ENCODE peak calls at places on chromosomes 5 and 9, in eight cellular contexts. X is Calu3, B is tibial artery, C is HEK293T, S is astrocyte of the spinal cord, L is chondrocyte, I is vagina, F is SW480. T is an unnamed sample.
A peak's percentile ranks its signal among the peaks of the same experiment; 100 is the strongest.

GRCh38 chr5:132090107-132090506 is 16.5 kb downstream of the CSF2 start:
- DNase-seq in I (no peak), X (peak; percentile 50), F (peak; percentile 95), S (peak; percentile 93), L (no peak), C (no peak), B (no peak), T (peak; percentile 83)

GRCh38 chr5:97094579-97095317 is 47.7 kb downstream of the LIX1 start:
- DNase-seq in X (no peak), B (no peak), L (no peak), F (no peak), S (no peak), C (no peak), I (no peak), T (no peak)

GRCh38 chr5:126368239-126368812 is 54.9 kb upstream of the GRAMD2B start:
- DNase-seq in X (peak; percentile 30), S (no peak), L (no peak), F (no peak), C (no peak), I (no peak), B (no peak), T (no peak)

GRCh38 chr9:76996700-76997099 is 22.8 kb upstream of the FOXB2 start:
- DNase-seq in C (peak; percentile 67), L (no peak), I (peak; percentile 77), F (peak; percentile 13), X (peak; percentile 12), S (no peak), B (no peak), T (no peak)

GRCh38 chr9:14423816-14424261 is 109.9 kb upstream of the NFIB start:
- DNase-seq in L (no peak), S (peak; percentile 67), X (no peak), I (no peak), B (no peak), F (peak; percentile 16), C (no peak), T (peak; percentile 63)

GRCh38 chr5:143245929-143246561 is 157.4 kb downstream of the NR3C1 start:
- DNase-seq in X (peak; percentile 81), L (no peak), F (peak; percentile 95), I (peak; percentile 76), C (no peak), B (no peak), S (peak; percentile 95), T (peak; percentile 84)

GRCh38 chr5:91556-92263 is at the start of gene PLEKHG4B:
- DNase-seq in L (no peak), F (peak; percentile 72), X (no peak), C (peak; percentile 47), S (no peak), I (peak; percentile 64), B (no peak), T (no peak)

GRCh38 chr5:4233671-4234070 is 638.0 kb downstream of the IRX1 start:
- DNase-seq in L (no peak), F (peak; percentile 14), X (no peak), C (no peak), S (no peak), B (no peak), I (no peak), T (no peak)

GRCh38 chr9:31023793-31024192 is 1360.7 kb upstream of the ACO1 start:
- DNase-seq in S (no peak), C (no peak), B (no peak), F (no peak), X (no peak), L (no peak), I (no peak), T (no peak)

GRCh38 chr5:56814361-56814962 is 887 bp upstream of the MAP3K1 start:
- DNase-seq in S (peak; percentile 29), X (peak; percentile 44), C (peak; percentile 12), L (no peak), B (peak; percentile 69), F (peak; percentile 22), I (no peak), T (no peak)

GRCh38 chr5:77398896-77399295 is 93.2 kb downstream of the WDR41 start:
- DNase-seq in I (no peak), C (no peak), B (no peak), X (no peak), S (no peak), L (no peak), F (no peak), T (no peak)

GRCh38 chr5:92944903-92945629 is 636.0 kb downstream of the NR2F1-AS1 start:
- DNase-seq in L (no peak), F (no peak), I (no peak), S (peak; percentile 89), B (no peak), X (no peak), C (no peak), T (peak; percentile 88)

GRCh38 chr5:159099049-159099760 is 511 bp downstream of the EBF1 start:
- DNase-seq in S (peak; percentile 67), L (peak; percentile 79), X (peak; percentile 41), F (peak; percentile 70), B (no peak), I (no peak), C (peak; percentile 47), T (peak; percentile 38)

GRCh38 chr5:62689599-62690368 is 111.2 kb downstream of the LRRC70 start:
- DNase-seq in S (no peak), C (no peak), B (no peak), I (no peak), X (no peak), L (no peak), F (no peak), T (no peak)

GRCh38 chr9:135619599-135619886 is 19.8 kb downstream of the GLT6D1 start:
- DNase-seq in C (no peak), B (no peak), F (no peak), S (no peak), L (peak; percentile 79), I (no peak), X (no peak), T (no peak)

GRCh38 chr9:11618241-11618805 is 1005.5 kb upstream of the PTPRD start:
- DNase-seq in B (no peak), C (peak; percentile 5), L (peak; percentile 92), F (no peak), X (no peak), S (no peak), I (no peak), T (no peak)

GRCh38 chr5:107592515-107592914 is 78.2 kb downstream of the EFNA5 start:
- DNase-seq in B (no peak), I (no peak), F (no peak), X (no peak), S (no peak), L (no peak), C (no peak), T (no peak)

GRCh38 chr9:134683714-134684374 is 42.2 kb downstream of the COL5A1 start:
- DNase-seq in F (no peak), B (peak; percentile 86), X (no peak), L (peak; percentile 85), I (no peak), S (no peak), C (no peak), T (no peak)

GRCh38 chr9:79757906-79758669 is 186.3 kb downstream of the TLE4 start:
- DNase-seq in S (peak; percentile 31), L (no peak), C (no peak), I (no peak), F (no peak), X (no peak), B (no peak), T (no peak)

GRCh38 chr5:134943547-134943946 is 24.2 kb upstream of the CATSPER3 start:
- DNase-seq in B (no peak), I (no peak), L (no peak), S (no peak), F (no peak), X (no peak), C (no peak), T (no peak)

GRCh38 chr5:157390179-157390923 is 69.7 kb upstream of the NIPAL4 start:
- DNase-seq in X (peak; percentile 92), B (no peak), I (no peak), F (peak; percentile 98), C (no peak), L (no peak), S (peak; percentile 94), T (peak; percentile 45)

GRCh38 chr5:78547731-78548189 is 100.8 kb downstream of the LHFPL2 start:
- DNase-seq in S (peak; percentile 91), F (no peak), L (no peak), I (peak; percentile 98), B (peak; percentile 98), C (no peak), X (no peak), T (peak; percentile 61)

GRCh38 chr5:33167541-33167940 is 273.2 kb upstream of the TARS1 start:
- DNase-seq in S (peak; percentile 5), X (no peak), I (no peak), F (no peak), B (no peak), L (no peak), C (no peak), T (no peak)

GRCh38 chr5:124591583-124591982 is 154.9 kb downstream of the ZNF608 start:
- DNase-seq in C (no peak), L (no peak), X (no peak), S (no peak), I (no peak), F (no peak), B (no peak), T (no peak)

GRCh38 chr5:10420468-10420867 is 21.2 kb upstream of the ROPN1L start:
- DNase-seq in F (no peak), B (no peak), C (no peak), S (no peak), X (no peak), L (no peak), I (no peak), T (no peak)

GRCh38 chr9:28810375-28811075 is 1237.2 kb upstream of the C9orf72 start:
- DNase-seq in C (no peak), S (peak; percentile 84), F (no peak), I (no peak), X (no peak), B (no peak), L (no peak), T (peak; percentile 19)

GRCh38 chr5:23389543-23390215 is 117.7 kb upstream of the PRDM9 start:
- DNase-seq in F (no peak), C (no peak), S (no peak), B (no peak), X (no peak), I (no peak), L (no peak), T (no peak)

GRCh38 chr9:70318002-70318401 is 59.2 kb downstream of the SMC5 start:
- DNase-seq in C (no peak), I (no peak), S (no peak), X (no peak), F (no peak), B (no peak), L (no peak), T (no peak)

GRCh38 chr5:126341906-126342625 is 81.1 kb upstream of the GRAMD2B start:
- DNase-seq in I (no peak), X (no peak), F (no peak), L (no peak), C (no peak), S (no peak), B (no peak), T (no peak)

GRCh38 chr5:179869641-179870402 is 11.2 kb upstream of the MRNIP start:
- DNase-seq in B (no peak), C (no peak), F (no peak), L (no peak), I (no peak), X (no peak), S (no peak), T (no peak)

GRCh38 chr5:34538026-34538672 is 118.0 kb upstream of the RAI14 start:
- DNase-seq in B (no peak), L (no peak), S (no peak), X (peak; percentile 20), F (no peak), C (no peak), I (no peak), T (no peak)

GRCh38 chr5:123514615-123515355 is 2.8 kb downstream of the CSNK1G3 start:
- DNase-seq in I (no peak), B (no peak), X (no peak), F (peak; percentile 53), S (no peak), L (no peak), C (no peak), T (no peak)

GRCh38 chr9:136409557-136410455 is 608 bp downstream of the ENTR1 start:
- DNase-seq in F (no peak), I (no peak), C (peak; percentile 45), S (no peak), X (peak; percentile 17), L (peak; percentile 89), B (no peak), T (no peak)

GRCh38 chr9:129932303-129933151 is 97.3 kb downstream of the USP20 start:
- DNase-seq in B (no peak), F (no peak), C (no peak), S (no peak), I (no peak), L (no peak), X (no peak), T (no peak)

T was measured in astrocyte of the cerebellum.